ENCODE peak calls at places on chromosomes 13 and 19, in six cellular contexts. G is heart left ventricle, S is HFF-Myc, A is lower leg skin, F is neural progenitor cell, Q is AG04450. T is an unnamed sample.

GRCh38 chr19:45470147-45471081 is 2.6 kb downstream of the FOSB start:
- DNase-seq in S (no peak), Q (no peak), G (no peak), F (no peak), A (no peak), T (no peak)

GRCh38 chr13:90801621-90802020 is 545.9 kb upstream of the MIR17HG start:
- DNase-seq in S (no peak), A (no peak), G (no peak), F (peak; percentile 5), Q (no peak), T (no peak)

GRCh38 chr19:19280561-19280960 is 7.5 kb upstream of the TM6SF2 start:
- DNase-seq in G (no peak), Q (no peak), F (no peak), S (no peak), A (no peak), T (no peak)

GRCh38 chr13:18992791-18993190 is 188.8 kb downstream of the TUBA3C start:
- DNase-seq in Q (no peak), F (no peak), S (no peak), G (no peak), A (no peak), T (no peak)

GRCh38 chr19:17584132-17584531 is 28.7 kb downstream of the COLGALT1 start:
- DNase-seq in G (no peak), S (no peak), A (no peak), Q (no peak), F (no peak), T (no peak)

GRCh38 chr13:48954086-48954485 is 21.6 kb upstream of the FNDC3A start:
- DNase-seq in Q (no peak), A (no peak), F (no peak), G (no peak), S (no peak), T (no peak)

GRCh38 chr19:14494910-14495677 is 833 bp downstream of the GIPC1 start:
- DNase-seq in A (no peak), F (no peak), Q (no peak), S (no peak), G (no peak), T (no peak)

GRCh38 chr13:48780713-48781341 is 127.1 kb downstream of the CYSLTR2 start:
- DNase-seq in G (no peak), Q (no peak), S (no peak), F (no peak), A (no peak), T (no peak)

GRCh38 chr19:55406869-55407624 is 541 bp downstream of the UBE2S start:
- DNase-seq in S (no peak), A (peak; percentile 88), Q (no peak), F (peak; percentile 42), G (no peak), T (no peak)

GRCh38 chr19:13834308-13834790 is 39.1 kb downstream of the ZSWIM4 start:
- DNase-seq in G (no peak), F (no peak), S (no peak), A (no peak), Q (no peak), T (no peak)

GRCh38 chr19:46191972-46192371 is 37.6 kb upstream of the IGFL1 start:
- DNase-seq in Q (no peak), G (no peak), A (no peak), F (no peak), S (no peak), T (no peak)

GRCh38 chr13:79723462-79724116 is 242.6 kb downstream of the NDFIP2 start:
- DNase-seq in S (no peak), A (no peak), Q (no peak), F (no peak), G (peak; percentile 31), T (no peak)

GRCh38 chr13:104592127-104592526 is 1525.9 kb upstream of the SLC10A2 start:
- DNase-seq in F (no peak), S (no peak), Q (peak; percentile 30), A (no peak), G (no peak), T (no peak)

GRCh38 chr13:67619987-67620386 is 389.9 kb upstream of the PCDH9 start:
- DNase-seq in G (no peak), F (no peak), Q (peak; percentile 7), A (no peak), S (no peak), T (no peak)

GRCh38 chr13:34357435-34358232 is 539.7 kb downstream of the RFC3 start:
- DNase-seq in S (peak; percentile 69), A (no peak), G (no peak), F (peak; percentile 3), Q (peak; percentile 10), T (no peak)

GRCh38 chr19:10404888-10405808 is 1.8 kb upstream of the CDC37 start:
- DNase-seq in S (no peak), F (peak; percentile 37), G (no peak), Q (no peak), A (no peak), T (no peak)

GRCh38 chr19:42301646-42302204 is at the start of gene PRR19:
- DNase-seq in Q (no peak), G (no peak), A (no peak), S (no peak), F (peak; percentile 58), T (no peak)

GRCh38 chr19:42306646-42307045 is 4.2 kb upstream of the PAFAH1B3 start:
- DNase-seq in G (no peak), S (no peak), Q (no peak), F (no peak), A (no peak), T (no peak)

GRCh38 chr19:42303876-42304275 is 1.5 kb upstream of the PAFAH1B3 start:
- DNase-seq in G (no peak), F (no peak), Q (no peak), A (no peak), S (no peak), T (no peak)

DNA sequence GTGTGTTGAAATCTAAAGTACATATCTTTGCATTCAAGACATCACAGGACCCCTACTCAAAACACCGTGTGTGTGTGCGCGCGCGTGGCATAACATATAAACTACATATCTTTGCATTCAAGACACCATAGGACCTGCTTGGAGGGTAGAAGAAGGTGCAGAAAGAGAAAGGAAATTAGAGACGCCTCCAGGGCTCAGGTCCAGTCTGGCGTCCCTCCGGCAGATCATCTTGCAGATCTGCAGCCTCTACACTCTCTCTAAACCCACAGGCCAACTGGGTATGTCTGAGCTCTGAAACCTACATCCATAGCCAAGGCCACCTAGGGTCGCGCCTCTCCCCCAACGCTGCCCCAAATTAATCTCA is 659 bp upstream of the PAFAH1B3 start:
- DNase-seq in F (no peak), Q (no peak), S (no peak), G (no peak), A (no peak), T (no peak)
- H3K4me3 ChIP-seq in F (peak overlapping the region; percentile 77), Q (peak overlapping the region; percentile 81), S (peak overlapping the region; percentile 91), G (no peak overlapping the region), A (no peak overlapping the region), T (peak overlapping the region; percentile 76)

DNA sequence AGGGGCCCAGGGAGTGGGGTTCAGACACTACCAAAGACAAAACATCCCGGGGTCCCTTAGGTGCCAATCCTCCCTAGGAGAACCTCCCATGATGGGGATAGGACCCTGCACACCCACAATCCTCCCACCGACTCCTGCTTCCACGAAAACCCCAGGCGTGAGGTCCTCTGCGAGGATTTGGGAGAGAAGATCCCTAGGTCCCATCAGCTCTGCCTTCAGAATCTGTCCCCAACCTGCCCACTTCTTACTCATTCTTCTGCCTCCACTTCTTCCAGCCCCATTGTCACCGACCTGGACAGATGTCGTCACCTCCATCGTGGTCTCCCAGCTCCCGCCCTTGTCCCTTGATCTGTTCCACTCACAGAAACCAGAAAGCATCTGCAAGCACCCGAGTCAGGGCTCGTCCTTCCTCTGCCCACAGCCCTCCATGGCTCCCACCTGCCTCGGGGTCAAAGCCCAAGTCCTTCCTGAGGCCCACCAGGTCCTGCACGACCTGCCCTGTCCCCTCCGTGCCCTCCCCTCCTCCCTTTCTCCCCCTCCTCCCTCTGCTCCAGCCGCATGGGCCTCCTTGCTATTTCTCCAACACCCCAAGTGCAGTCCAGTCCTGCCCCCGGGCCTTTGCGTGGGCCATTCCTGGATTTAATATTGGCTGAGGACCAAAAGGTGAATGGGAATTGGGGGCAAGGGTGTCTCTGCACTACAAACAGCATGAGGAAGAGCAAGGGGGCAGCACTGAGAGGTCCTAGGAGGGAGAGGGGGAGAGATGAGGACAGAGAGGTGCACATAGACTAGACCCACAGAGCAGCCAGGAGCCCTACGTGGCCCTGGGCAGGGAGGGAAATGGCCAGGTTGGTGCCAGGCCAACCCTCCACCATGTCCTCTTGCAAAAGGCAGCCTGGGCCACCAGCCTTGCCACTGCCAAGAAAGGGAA is 51.3 kb downstream of the PTPRS start:
- DNase-seq in S (no peak), F (peak; percentile 26), Q (no peak), G (no peak), A (no peak), T (no peak)
- H3K4me3 ChIP-seq in S (no peak overlapping the region), F (no peak overlapping the region), Q (no peak overlapping the region), G (no peak overlapping the region), A (no peak overlapping the region), T (no peak overlapping the region)

DNA sequence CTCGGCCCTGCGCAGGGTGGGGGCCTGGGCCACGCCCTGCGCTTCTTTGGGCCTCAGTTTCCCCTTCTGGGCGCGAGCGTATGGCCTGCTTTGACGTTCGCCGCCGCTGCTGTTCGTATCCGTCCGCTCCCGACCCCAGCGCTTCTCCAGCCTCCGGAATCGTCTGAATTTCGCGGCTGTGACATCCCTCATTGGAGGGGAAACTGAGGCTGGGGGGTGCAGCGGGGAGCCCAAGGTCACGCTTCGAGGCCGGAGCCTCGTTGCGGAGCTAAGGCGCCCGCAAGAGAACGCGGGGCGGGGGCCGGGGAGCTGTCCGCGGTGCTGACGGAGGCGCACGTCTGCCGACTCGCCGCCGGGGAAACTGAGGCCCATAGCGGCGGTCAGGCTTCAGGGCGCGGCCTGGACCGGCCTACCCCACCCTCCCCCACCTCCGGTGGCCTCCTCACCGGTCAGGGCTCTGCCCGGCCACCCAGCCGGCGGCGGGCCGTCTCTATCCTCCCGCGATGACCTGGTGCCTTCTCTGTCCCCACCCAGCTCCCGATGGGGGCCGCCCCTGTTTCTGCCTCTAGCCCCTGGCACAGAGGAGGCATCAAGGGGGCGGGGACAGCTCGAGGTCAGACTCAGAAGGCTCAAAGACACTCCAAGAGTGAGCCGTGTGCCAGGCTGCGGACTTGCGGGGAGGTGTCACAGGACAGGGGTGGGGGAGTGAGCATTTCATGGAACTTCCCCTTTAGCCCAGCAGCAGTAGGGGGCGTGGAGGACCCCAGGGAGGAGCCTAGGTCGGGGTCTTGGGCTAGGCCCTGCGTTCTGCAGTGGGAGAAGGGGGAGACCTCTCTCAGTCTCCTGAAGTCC is 3.0 kb upstream of the APC2 start:
- DNase-seq in G (peak; percentile 26), F (peak; percentile 79), A (no peak), Q (no peak), S (no peak), T (no peak)
- H3K4me3 ChIP-seq in G (no peak overlapping the region), F (peak overlapping the region; percentile 49), A (no peak overlapping the region), Q (peak overlapping the region; percentile 55), S (no peak overlapping the region), T (no peak overlapping the region)

DNA sequence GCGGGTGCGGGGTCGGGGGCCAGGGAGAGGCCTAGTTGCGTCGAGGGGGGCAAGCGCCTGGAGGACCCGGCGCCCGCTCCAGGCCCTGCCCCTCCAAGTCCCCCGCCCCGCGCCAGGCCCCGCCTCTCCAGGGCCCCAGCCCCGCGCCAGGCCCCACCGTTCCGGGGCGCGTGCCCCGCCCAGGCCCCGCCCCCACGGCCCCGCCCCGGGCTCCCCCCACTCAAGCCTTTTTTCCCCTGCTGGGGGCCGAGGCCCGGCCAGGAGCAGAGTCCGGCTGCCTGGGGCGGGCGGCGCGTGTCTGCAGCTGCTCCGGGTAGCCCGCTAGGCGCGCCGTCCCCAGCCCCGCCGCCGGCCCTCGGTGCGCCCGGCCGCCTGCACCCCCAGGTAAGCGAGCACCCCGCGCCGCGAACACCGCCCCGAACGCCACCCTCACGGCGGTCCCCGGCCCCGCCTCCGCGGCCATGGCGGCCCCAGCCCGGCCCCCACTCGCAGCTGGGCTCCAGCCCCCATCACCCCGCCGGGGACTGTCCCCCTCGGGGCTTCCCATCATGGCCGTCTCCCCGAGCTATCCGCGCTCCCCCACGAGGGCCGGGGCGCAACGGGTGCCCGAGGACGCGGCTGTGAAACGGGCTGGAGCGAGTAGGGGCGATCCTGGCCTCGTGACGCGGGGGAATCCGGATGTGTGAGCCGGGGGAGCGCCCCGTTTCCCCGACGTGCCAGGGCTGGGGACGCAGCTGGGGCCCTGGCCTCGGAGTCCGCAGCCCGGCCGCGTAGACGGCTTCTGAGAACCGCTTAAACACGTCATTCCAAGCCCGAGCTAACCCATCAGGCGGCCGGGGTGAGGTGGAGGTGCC is at the start of gene CERS4:
- DNase-seq in G (peak; percentile 53), Q (no peak), F (peak; percentile 97), A (peak; percentile 94), S (no peak), T (no peak)
- H3K4me3 ChIP-seq in G (peak within 1 kb of the TSS; percentile 55), Q (peak within 1 kb of the TSS; percentile 56), F (peak within 1 kb of the TSS; percentile 71), A (peak within 1 kb of the TSS; percentile 71), S (peak within 1 kb of the TSS; percentile 39), T (peak within 1 kb of the TSS; percentile 85)

T was measured in thoracic aorta.